ENCODE peak calls at places on chromosomes 11 and 22, in ten cellular contexts. One of them, this sample, is unnamed.
A peak's percentile ranks its signal among the peaks of the same experiment; 100 is the strongest.

GRCh38 chr11:36296925-36297604 is 977 bp downstream of the PRR5L start:
- DNase-seq in A549: no peak
- DNase-seq in endothelial cell: no peak
- DNase-seq in left lung: no peak
- DNase-seq in fibroblast of pulmonary artery: peak; percentile 97
- DNase-seq in fibroblast of the aortic adventitia: peak; percentile 65
- DNase-seq in sigmoid colon: no peak
- DNase-seq in heart left ventricle: no peak
- DNase-seq in spleen: no peak
- DNase-seq in fibroblast of mammary gland: peak; percentile 90
- DNase-seq in this sample: no peak

GRCh38 chr22:37275622-37276021 is 6.7 kb upstream of the CYTH4 start:
- DNase-seq in sigmoid colon: no peak
- DNase-seq in heart left ventricle: no peak
- DNase-seq in fibroblast of mammary gland: no peak
- DNase-seq in spleen: no peak
- DNase-seq in fibroblast of the aortic adventitia: no peak
- DNase-seq in A549: no peak
- DNase-seq in fibroblast of pulmonary artery: no peak
- DNase-seq in left lung: no peak
- DNase-seq in endothelial cell: no peak
- DNase-seq in this sample: no peak

GRCh38 chr22:29359469-29359868 is 28.9 kb downstream of the AP1B1 start:
- DNase-seq in fibroblast of pulmonary artery: peak; percentile 72
- DNase-seq in fibroblast of mammary gland: peak; percentile 55
- DNase-seq in sigmoid colon: peak; percentile 85
- DNase-seq in fibroblast of the aortic adventitia: peak; percentile 63
- DNase-seq in left lung: no peak
- DNase-seq in spleen: peak; percentile 79
- DNase-seq in endothelial cell: peak; percentile 54
- DNase-seq in A549: peak; percentile 28
- DNase-seq in heart left ventricle: peak; percentile 55
- DNase-seq in this sample: no peak

GRCh38 chr11:107538821-107539220 is 26.7 kb downstream of the ALKBH8 start:
- DNase-seq in left lung: no peak
- DNase-seq in fibroblast of pulmonary artery: no peak
- DNase-seq in heart left ventricle: no peak
- DNase-seq in fibroblast of the aortic adventitia: no peak
- DNase-seq in fibroblast of mammary gland: no peak
- DNase-seq in spleen: no peak
- DNase-seq in endothelial cell: no peak
- DNase-seq in A549: no peak
- DNase-seq in sigmoid colon: no peak
- DNase-seq in this sample: no peak

GRCh38 chr11:10592331-10592730 is 23.9 kb upstream of the LYVE1 start:
- DNase-seq in A549: no peak
- DNase-seq in fibroblast of mammary gland: peak; percentile 84
- DNase-seq in sigmoid colon: no peak
- DNase-seq in endothelial cell: no peak
- DNase-seq in spleen: no peak
- DNase-seq in left lung: no peak
- DNase-seq in fibroblast of pulmonary artery: peak; percentile 95
- DNase-seq in heart left ventricle: no peak
- DNase-seq in fibroblast of the aortic adventitia: peak; percentile 94
- DNase-seq in this sample: no peak

GRCh38 chr11:8577791-8578581 is 16.0 kb downstream of the STK33 start:
- DNase-seq in fibroblast of mammary gland: peak; percentile 56
- DNase-seq in sigmoid colon: no peak
- DNase-seq in fibroblast of the aortic adventitia: no peak
- DNase-seq in left lung: no peak
- DNase-seq in spleen: no peak
- DNase-seq in A549: no peak
- DNase-seq in heart left ventricle: no peak
- DNase-seq in fibroblast of pulmonary artery: no peak
- DNase-seq in endothelial cell: no peak
- DNase-seq in this sample: no peak

GRCh38 chr11:69771466-69771865 is 3.7 kb downstream of the FGF4 start:
- DNase-seq in left lung: no peak
- DNase-seq in fibroblast of the aortic adventitia: no peak
- DNase-seq in sigmoid colon: no peak
- DNase-seq in endothelial cell: no peak
- DNase-seq in A549: no peak
- DNase-seq in fibroblast of mammary gland: no peak
- DNase-seq in fibroblast of pulmonary artery: no peak
- DNase-seq in spleen: no peak
- DNase-seq in heart left ventricle: no peak
- DNase-seq in this sample: no peak

GRCh38 chr11:5767056-5767455 is 13.0 kb downstream of the OR52N4 start:
- DNase-seq in fibroblast of the aortic adventitia: no peak
- DNase-seq in sigmoid colon: no peak
- DNase-seq in fibroblast of mammary gland: no peak
- DNase-seq in left lung: no peak
- DNase-seq in spleen: no peak
- DNase-seq in fibroblast of pulmonary artery: no peak
- DNase-seq in endothelial cell: no peak
- DNase-seq in A549: no peak
- DNase-seq in heart left ventricle: no peak
- DNase-seq in this sample: no peak

GRCh38 chr11:1744879-1745700 is 5.3 kb downstream of the IFITM10 start:
- DNase-seq in sigmoid colon: peak; percentile 39
- DNase-seq in fibroblast of mammary gland: no peak
- DNase-seq in left lung: peak; percentile 17
- DNase-seq in spleen: peak; percentile 80
- DNase-seq in heart left ventricle: no peak
- DNase-seq in fibroblast of the aortic adventitia: no peak
- DNase-seq in fibroblast of pulmonary artery: no peak
- DNase-seq in A549: no peak
- DNase-seq in endothelial cell: no peak
- DNase-seq in this sample: peak; percentile 4

GRCh38 chr11:26285593-26285992 is 46.3 kb upstream of the ANO3 start:
- DNase-seq in fibroblast of pulmonary artery: no peak
- DNase-seq in spleen: no peak
- DNase-seq in endothelial cell: no peak
- DNase-seq in fibroblast of mammary gland: no peak
- DNase-seq in A549: no peak
- DNase-seq in sigmoid colon: no peak
- DNase-seq in left lung: no peak
- DNase-seq in fibroblast of the aortic adventitia: no peak
- DNase-seq in heart left ventricle: no peak
- DNase-seq in this sample: no peak

GRCh38 chr11:86047275-86047991 is 21.5 kb downstream of the PICALM start:
- DNase-seq in left lung: no peak
- DNase-seq in spleen: no peak
- DNase-seq in heart left ventricle: no peak
- DNase-seq in fibroblast of the aortic adventitia: peak; percentile 80
- DNase-seq in fibroblast of mammary gland: peak; percentile 80
- DNase-seq in sigmoid colon: no peak
- DNase-seq in endothelial cell: no peak
- DNase-seq in fibroblast of pulmonary artery: peak; percentile 70
- DNase-seq in A549: no peak
- DNase-seq in this sample: no peak

GRCh38 chr22:31683181-31684105 is 21.4 kb upstream of the PISD start:
- DNase-seq in sigmoid colon: peak; percentile 58
- DNase-seq in fibroblast of mammary gland: peak; percentile 24
- DNase-seq in fibroblast of the aortic adventitia: no peak
- DNase-seq in fibroblast of pulmonary artery: no peak
- DNase-seq in left lung: no peak
- DNase-seq in spleen: no peak
- DNase-seq in heart left ventricle: no peak
- DNase-seq in A549: no peak
- DNase-seq in endothelial cell: no peak
- DNase-seq in this sample: no peak

GRCh38 chr11:73283316-73284035 is 11.3 kb downstream of the P2RY6 start:
- DNase-seq in fibroblast of pulmonary artery: no peak
- DNase-seq in A549: no peak
- DNase-seq in heart left ventricle: no peak
- DNase-seq in sigmoid colon: no peak
- DNase-seq in left lung: no peak
- DNase-seq in endothelial cell: no peak
- DNase-seq in fibroblast of the aortic adventitia: no peak
- DNase-seq in fibroblast of mammary gland: no peak
- DNase-seq in spleen: peak; percentile 58
- DNase-seq in this sample: no peak

GRCh38 chr11:17773674-17774073 is 39.1 kb downstream of the KCNC1 start:
- DNase-seq in sigmoid colon: peak; percentile 41
- DNase-seq in fibroblast of mammary gland: no peak
- DNase-seq in fibroblast of pulmonary artery: no peak
- DNase-seq in A549: no peak
- DNase-seq in heart left ventricle: no peak
- DNase-seq in endothelial cell: no peak
- DNase-seq in spleen: no peak
- DNase-seq in fibroblast of the aortic adventitia: no peak
- DNase-seq in left lung: no peak
- DNase-seq in this sample: no peak

GRCh38 chr22:22895776-22896445 is 8.3 kb downstream of the IGLL5 start:
- DNase-seq in fibroblast of pulmonary artery: no peak
- DNase-seq in endothelial cell: no peak
- DNase-seq in fibroblast of the aortic adventitia: no peak
- DNase-seq in spleen: peak; percentile 51
- DNase-seq in left lung: peak; percentile 22
- DNase-seq in fibroblast of mammary gland: no peak
- DNase-seq in sigmoid colon: peak; percentile 36
- DNase-seq in A549: no peak
- DNase-seq in heart left ventricle: no peak
- DNase-seq in this sample: peak; percentile 12

GRCh38 chr11:22130462-22131053 is 62.3 kb upstream of the ANO5 start:
- DNase-seq in A549: no peak
- DNase-seq in fibroblast of the aortic adventitia: no peak
- DNase-seq in endothelial cell: no peak
- DNase-seq in left lung: no peak
- DNase-seq in heart left ventricle: no peak
- DNase-seq in sigmoid colon: no peak
- DNase-seq in spleen: no peak
- DNase-seq in fibroblast of mammary gland: no peak
- DNase-seq in fibroblast of pulmonary artery: peak; percentile 2
- DNase-seq in this sample: no peak

DNA sequence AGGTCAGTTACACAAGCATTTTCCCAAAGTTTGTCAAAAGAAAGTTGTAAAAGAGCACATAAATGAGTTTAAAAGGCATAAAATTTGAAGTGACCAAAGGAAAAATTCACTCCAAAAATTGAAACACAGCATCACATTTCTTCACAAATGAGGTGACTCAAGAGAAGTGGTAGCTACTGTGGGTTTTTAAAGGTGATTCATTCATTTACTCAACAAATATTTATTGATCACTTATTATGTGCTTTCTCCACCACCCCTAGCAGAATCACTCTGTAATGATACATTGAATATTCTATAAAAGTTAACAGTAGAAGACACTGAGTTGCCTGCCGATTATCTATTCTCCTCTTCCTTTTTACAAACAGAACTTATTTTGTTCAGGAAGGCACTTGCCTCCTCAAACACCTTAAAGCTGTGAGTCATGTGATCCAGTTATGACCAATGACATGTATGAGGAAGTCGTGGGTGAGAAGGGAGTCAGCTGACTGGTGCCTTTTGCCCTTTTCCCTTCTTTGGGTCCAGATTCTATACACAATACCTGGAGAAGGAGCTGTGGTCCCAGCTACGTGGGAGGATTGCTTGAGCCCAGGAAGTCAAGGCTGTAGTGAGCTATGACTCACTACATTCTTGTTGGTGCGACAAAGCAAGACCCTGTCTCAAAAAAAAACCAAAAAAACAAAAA is 67.7 kb upstream of the CLNS1A start:
- DNase-seq in sigmoid colon: no peak
- DNase-seq in heart left ventricle: no peak
- DNase-seq in fibroblast of mammary gland: peak; percentile 44
- DNase-seq in fibroblast of the aortic adventitia: peak; percentile 22
- DNase-seq in A549: peak; percentile 17
- DNase-seq in left lung: no peak
- DNase-seq in spleen: no peak
- DNase-seq in fibroblast of pulmonary artery: peak; percentile 74
- DNase-seq in endothelial cell: no peak
- DNase-seq in this sample: no peak
- TF ChIP-seq CTCF in sigmoid colon: no peak
- TF ChIP-seq CTCF in heart left ventricle: no peak
- TF ChIP-seq CTCF in fibroblast of mammary gland: no peak
- TF ChIP-seq CTCF in fibroblast of the aortic adventitia: no peak
- TF ChIP-seq CTCF in A549: no peak
- TF ChIP-seq CTCF in left lung: no peak
- TF ChIP-seq CTCF in spleen: no peak
- TF ChIP-seq CTCF in fibroblast of pulmonary artery: no peak
- TF ChIP-seq CTCF in endothelial cell: no peak
- TF ChIP-seq CTCF in this sample: no peak

GRCh38 chr11:77411717-77412441 is 62.0 kb downstream of the PAK1 start:
- DNase-seq in spleen: peak; percentile 98
- DNase-seq in fibroblast of the aortic adventitia: peak; percentile 80
- DNase-seq in left lung: peak; percentile 93
- DNase-seq in A549: peak; percentile 80
- DNase-seq in sigmoid colon: peak; percentile 92
- DNase-seq in endothelial cell: peak; percentile 73
- DNase-seq in fibroblast of pulmonary artery: peak; percentile 84
- DNase-seq in fibroblast of mammary gland: peak; percentile 80
- DNase-seq in heart left ventricle: peak; percentile 79
- DNase-seq in this sample: peak; percentile 70
- TF ChIP-seq CTCF in spleen: no peak
- TF ChIP-seq CTCF in fibroblast of the aortic adventitia: no peak
- TF ChIP-seq CTCF in left lung: no peak
- TF ChIP-seq CTCF in A549: no peak
- TF ChIP-seq CTCF in sigmoid colon: no peak
- TF ChIP-seq CTCF in endothelial cell: no peak
- TF ChIP-seq CTCF in fibroblast of pulmonary artery: no peak
- TF ChIP-seq CTCF in fibroblast of mammary gland: no peak
- TF ChIP-seq CTCF in heart left ventricle: no peak
- TF ChIP-seq CTCF in this sample: no peak

GRCh38 chr11:116329354-116330090 is 443.3 kb downstream of the BUD13 start:
- DNase-seq in fibroblast of the aortic adventitia: no peak
- DNase-seq in endothelial cell: no peak
- DNase-seq in A549: no peak
- DNase-seq in left lung: no peak
- DNase-seq in sigmoid colon: no peak
- DNase-seq in heart left ventricle: no peak
- DNase-seq in fibroblast of pulmonary artery: no peak
- DNase-seq in fibroblast of mammary gland: no peak
- DNase-seq in spleen: no peak
- DNase-seq in this sample: no peak
- TF ChIP-seq CTCF in fibroblast of the aortic adventitia: no peak
- TF ChIP-seq CTCF in endothelial cell: no peak
- TF ChIP-seq CTCF in A549: no peak
- TF ChIP-seq CTCF in left lung: no peak
- TF ChIP-seq CTCF in sigmoid colon: no peak
- TF ChIP-seq CTCF in heart left ventricle: no peak
- TF ChIP-seq CTCF in fibroblast of pulmonary artery: no peak
- TF ChIP-seq CTCF in fibroblast of mammary gland: no peak
- TF ChIP-seq CTCF in spleen: no peak
- TF ChIP-seq CTCF in this sample: no peak

DNA sequence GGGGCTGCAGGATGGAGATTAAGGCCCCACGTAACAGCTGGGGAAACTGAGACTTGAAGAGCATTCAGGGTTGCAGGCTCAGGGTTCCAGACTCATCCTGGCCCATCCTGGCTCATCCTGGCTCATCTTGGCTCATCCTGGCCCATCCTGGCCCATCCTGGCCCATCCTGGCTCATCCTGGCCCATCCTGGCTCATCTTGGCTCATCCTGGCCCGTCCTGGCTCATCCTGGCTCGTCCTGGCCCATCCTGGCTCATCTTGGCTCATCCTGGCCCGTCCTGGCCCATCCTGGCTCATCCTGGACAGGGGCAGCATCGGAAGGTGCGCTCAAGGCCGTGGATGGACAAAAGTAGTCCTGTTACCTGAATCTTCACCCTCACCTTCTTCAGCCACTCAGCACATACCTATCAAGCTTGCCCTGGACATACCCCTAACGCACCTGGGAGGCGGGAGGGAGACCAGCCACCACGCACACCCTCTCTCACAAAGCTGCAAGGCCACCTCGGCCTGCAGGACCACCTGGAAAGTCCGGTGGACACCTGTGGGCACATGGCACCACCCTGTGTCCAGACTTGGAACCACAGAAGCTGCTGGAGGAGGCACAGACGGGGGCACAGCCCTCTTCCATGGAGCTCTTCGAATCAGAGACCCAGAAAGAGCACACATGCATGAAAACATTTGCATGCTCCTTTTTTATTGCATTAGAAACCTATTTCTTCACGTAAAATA is 20.3 kb upstream of the NLRP6 start:
- DNase-seq in left lung: no peak
- DNase-seq in spleen: no peak
- DNase-seq in A549: no peak
- DNase-seq in fibroblast of pulmonary artery: no peak
- DNase-seq in endothelial cell: no peak
- DNase-seq in fibroblast of mammary gland: no peak
- DNase-seq in sigmoid colon: no peak
- DNase-seq in fibroblast of the aortic adventitia: no peak
- DNase-seq in heart left ventricle: no peak
- DNase-seq in this sample: no peak
- TF ChIP-seq CTCF in left lung: no peak
- TF ChIP-seq CTCF in spleen: no peak
- TF ChIP-seq CTCF in A549: no peak
- TF ChIP-seq CTCF in fibroblast of pulmonary artery: peak; percentile 25
- TF ChIP-seq CTCF in endothelial cell: no peak
- TF ChIP-seq CTCF in fibroblast of mammary gland: no peak
- TF ChIP-seq CTCF in sigmoid colon: no peak
- TF ChIP-seq CTCF in fibroblast of the aortic adventitia: no peak
- TF ChIP-seq CTCF in heart left ventricle: no peak
- TF ChIP-seq CTCF in this sample: no peak